ENCODE peak calls at places on chromosomes 12 and 14, in seven cellular contexts. W is stomach; U is psoas muscle; Z is GM23248; D is CD4-positive, CD25-positive, alpha-beta regulatory T cell; L is aorta; H is uterus. I is an unnamed sample.

GRCh38 chr12:78580296-78580695 is 284.3 kb upstream of the SYT1 start:
- DNase-seq in D (no peak), W (no peak), Z (no peak), H (no peak), U (no peak), L (no peak), I (no peak)

GRCh38 chr14:33026850-33027420 is 88.3 kb downstream of the NPAS3 start:
- DNase-seq in L (peak; percentile 44), Z (peak; percentile 63), D (no peak), H (no peak), W (no peak), U (no peak), I (no peak)

GRCh38 chr12:82687020-82687951 is 580 bp downstream of the TMTC2 start:
- DNase-seq in W (peak; percentile 83), Z (peak; percentile 84), H (peak; percentile 33), U (peak; percentile 23), D (peak; percentile 39), L (peak; percentile 50), I (peak; percentile 45)

GRCh38 chr14:41280745-41281144 is 325.9 kb upstream of the LRFN5 start:
- DNase-seq in W (no peak), Z (peak; percentile 30), D (no peak), H (no peak), U (no peak), L (no peak), I (no peak)

GRCh38 chr14:64760146-64760755 is 56.0 kb downstream of the PLEKHG3 start:
- DNase-seq in D (peak; percentile 28), L (no peak), H (peak; percentile 39), Z (peak; percentile 52), W (peak; percentile 70), U (peak; percentile 61), I (peak; percentile 70)

GRCh38 chr14:29814153-29815057 is 113.2 kb downstream of the PRKD1 start:
- DNase-seq in H (no peak), Z (no peak), U (peak; percentile 19), D (no peak), L (peak; percentile 48), W (peak; percentile 79), I (no peak)

GRCh38 chr14:98899441-98899840 is 372.6 kb downstream of the BCL11B start:
- DNase-seq in U (no peak), W (no peak), L (no peak), D (no peak), Z (no peak), H (no peak), I (no peak)

GRCh38 chr14:90582166-90582565 is 185.3 kb downstream of the CALM1 start:
- DNase-seq in D (no peak), U (no peak), L (no peak), H (no peak), W (no peak), Z (no peak), I (no peak)

GRCh38 chr12:114952573-114953196 is 268.7 kb upstream of the TBX3 start:
- DNase-seq in W (no peak), H (no peak), Z (no peak), D (no peak), L (no peak), U (peak; percentile 35), I (no peak)

GRCh38 chr12:25155031-25155576 is 39.9 kb downstream of the DNAI7 start:
- DNase-seq in W (no peak), Z (peak; percentile 47), H (no peak), L (no peak), D (no peak), U (no peak), I (peak; percentile 50)

GRCh38 chr12:48985475-48985897 is 7.4 kb downstream of the WNT1 start:
- DNase-seq in L (peak; percentile 68), D (no peak), Z (no peak), H (no peak), W (no peak), U (no peak), I (no peak)

GRCh38 chr14:64723691-64724577 is 19.7 kb downstream of the PLEKHG3 start:
- DNase-seq in H (no peak), Z (no peak), U (no peak), W (no peak), L (no peak), D (no peak), I (no peak)

GRCh38 chr12:111154180-111154579 is 214.7 kb downstream of the PHETA1 start:
- DNase-seq in Z (peak; percentile 21), D (no peak), W (no peak), H (no peak), U (no peak), L (no peak), I (no peak)

GRCh38 chr12:19411234-19412221 is 27.8 kb upstream of the AEBP2 start:
- DNase-seq in D (no peak), Z (no peak), W (no peak), U (no peak), L (no peak), H (no peak), I (no peak)

GRCh38 chr12:38025916-38026315 is 290.7 kb upstream of the ALG10B start:
- DNase-seq in H (no peak), U (no peak), Z (no peak), W (no peak), L (no peak), D (no peak), I (no peak)
- H3K9me3 ChIP-seq in H (peaks cover 4% of the 10 kb centered on the region), U (peaks cover 31% of the 10 kb centered on the region), Z (no peaks in the 10 kb centered on the region), W (peaks cover 69% of the 10 kb centered on the region), L (peaks cover 3% of the 10 kb centered on the region), D (peaks cover 12% of the 10 kb centered on the region), I (peaks cover 9% of the 10 kb centered on the region)

GRCh38 chr14:22630486-22630885 is 13.7 kb downstream of the OR6J1 start:
- DNase-seq in L (no peak), W (no peak), H (no peak), Z (peak; percentile 81), D (no peak), U (no peak), I (no peak)
- H3K9me3 ChIP-seq in L (no peaks in the 10 kb centered on the region), W (no peaks in the 10 kb centered on the region), H (no peaks in the 10 kb centered on the region), Z (no peaks in the 10 kb centered on the region), D (no peaks in the 10 kb centered on the region), U (no peaks in the 10 kb centered on the region), I (peaks cover 10% of the 10 kb centered on the region)

GRCh38 chr14:28381656-28382055 is 384.9 kb upstream of the FOXG1 start:
- DNase-seq in U (no peak), Z (no peak), W (no peak), L (no peak), D (no peak), H (no peak), I (no peak)
- H3K9me3 ChIP-seq in U (no peaks in the 10 kb centered on the region), Z (no peaks in the 10 kb centered on the region), W (no peaks in the 10 kb centered on the region), L (no peaks in the 10 kb centered on the region), D (peaks cover 2% of the 10 kb centered on the region), H (no peaks in the 10 kb centered on the region), I (no peaks in the 10 kb centered on the region)

GRCh38 chr12:132972374-132972773 is 13.8 kb upstream of the ZNF26 start:
- DNase-seq in H (no peak), Z (no peak), U (no peak), D (no peak), L (no peak), W (no peak), I (no peak)

GRCh38 chr12:132965796-132966195 is 9.7 kb upstream of the ZNF605 start:
- DNase-seq in D (no peak), L (no peak), H (no peak), W (no peak), Z (no peak), U (no peak), I (no peak)

GRCh38 chr12:132966676-132967415 is 10.7 kb upstream of the ZNF605 start:
- DNase-seq in D (no peak), W (no peak), Z (no peak), H (no peak), L (no peak), U (no peak), I (no peak)

GRCh38 chr12:132967736-132968135 is 11.6 kb upstream of the ZNF605 start:
- DNase-seq in L (no peak), H (no peak), Z (no peak), U (no peak), D (no peak), W (no peak), I (no peak)
- H3K9me3 ChIP-seq in L (peaks cover 4% of the 10 kb centered on the region), H (peaks cover 8% of the 10 kb centered on the region), Z (no peaks in the 10 kb centered on the region), U (peaks cover 11% of the 10 kb centered on the region), D (peaks cover 4% of the 10 kb centered on the region), W (peaks cover 95% of the 10 kb centered on the region), I (peaks cover 11% of the 10 kb centered on the region)

DNA sequence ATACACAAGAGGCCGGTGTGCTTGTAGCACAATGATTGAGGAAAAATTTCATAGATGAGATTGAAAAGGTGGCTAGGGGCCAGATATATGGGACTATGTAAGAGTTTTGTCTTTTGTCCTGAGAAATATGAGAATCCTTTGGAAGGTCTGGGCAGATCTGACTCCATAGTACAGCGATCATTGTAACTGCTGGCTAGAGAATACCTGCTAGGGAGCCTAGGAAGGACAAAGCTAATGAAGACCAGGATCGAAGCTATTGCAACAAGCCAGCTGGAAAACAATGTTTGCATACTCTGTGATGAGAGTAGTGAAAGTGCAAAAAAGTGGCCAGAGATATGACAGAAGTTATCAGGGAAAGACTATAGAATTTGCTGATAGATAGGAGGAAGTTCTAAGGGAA is 537.6 kb downstream of the C12orf50 start:
- DNase-seq in D (no peak), W (no peak), Z (no peak), L (no peak), U (no peak), H (no peak), I (no peak)
- H3K9me3 ChIP-seq in D (no peaks in the 10 kb centered on the region), W (no peaks in the 10 kb centered on the region), Z (no peaks in the 10 kb centered on the region), L (no peaks in the 10 kb centered on the region), U (no peaks in the 10 kb centered on the region), H (no peaks in the 10 kb centered on the region), I (peaks cover 2% of the 10 kb centered on the region)

DNA sequence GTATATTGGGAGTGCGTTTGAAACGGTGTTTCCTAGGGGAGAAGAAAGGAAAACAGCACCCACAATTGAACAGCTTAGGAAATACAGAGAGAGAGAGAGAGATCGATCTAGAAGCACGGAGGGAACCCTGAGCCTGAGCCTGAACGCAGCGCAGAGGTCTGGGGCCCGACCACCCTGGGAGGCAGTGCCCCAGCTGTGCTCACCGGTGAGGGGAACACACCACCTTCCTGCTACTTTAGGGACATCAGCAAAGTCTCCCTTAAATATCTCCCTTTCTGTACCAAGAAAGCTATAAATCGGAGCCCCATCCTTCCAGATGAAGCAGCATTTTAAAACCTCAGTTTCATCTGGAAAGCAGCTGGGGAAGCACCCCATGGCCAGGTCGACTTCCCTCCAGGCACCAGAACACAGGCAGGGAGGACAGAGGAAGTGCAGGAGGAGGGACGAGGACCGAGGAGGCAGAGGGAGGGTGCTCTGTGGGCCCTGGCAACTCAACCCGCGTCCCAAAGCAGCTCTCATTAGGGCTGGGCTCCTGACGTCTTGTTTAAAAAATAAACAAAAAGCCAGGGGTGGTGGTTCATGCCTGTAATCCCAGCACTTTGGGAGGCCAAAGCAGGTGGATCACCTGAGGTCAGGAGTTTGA is 12.2 kb downstream of the RIMBP2 start:
- DNase-seq in H (no peak), W (no peak), U (no peak), D (no peak), Z (no peak), L (no peak), I (no peak)
- H3K9me3 ChIP-seq in H (no peaks in the 10 kb centered on the region), W (no peaks in the 10 kb centered on the region), U (no peaks in the 10 kb centered on the region), D (no peaks in the 10 kb centered on the region), Z (no peaks in the 10 kb centered on the region), L (no peaks in the 10 kb centered on the region), I (no peaks in the 10 kb centered on the region)

GRCh38 chr12:125797421-125798175 is 732.4 kb downstream of the AACS start:
- DNase-seq in H (no peak), W (no peak), D (no peak), Z (no peak), U (no peak), L (no peak), I (no peak)
- H3K9me3 ChIP-seq in H (no peaks in the 10 kb centered on the region), W (no peaks in the 10 kb centered on the region), D (no peaks in the 10 kb centered on the region), Z (no peaks in the 10 kb centered on the region), U (no peaks in the 10 kb centered on the region), L (no peaks in the 10 kb centered on the region), I (no peaks in the 10 kb centered on the region)